ENCODE peak calls at places on chromosomes 3 and 15, in four cellular contexts. V, A, X and S are unnamed samples.

GRCh38 chr3:174198199-174198598 is 660.9 kb upstream of the NAALADL2 start:
- DNase-seq in V (peak), X (no peak), A (no peak), S (no peak)

GRCh38 chr15:100281096-100281917 is 60.5 kb downstream of the ADAMTS17 start:
- DNase-seq in X (no peak), A (no peak), V (no peak), S (no peak)

GRCh38 chr3:115660646-115661442 is 37.5 kb downstream of the GAP43 start:
- DNase-seq in A (no peak), V (no peak), X (no peak), S (no peak)

GRCh38 chr15:66851226-66852063 is 149.4 kb downstream of the SMAD6 start:
- DNase-seq in A (peak), X (peak), V (peak), S (peak)

GRCh38 chr3:125357032-125357658 is 18.0 kb downstream of the ZNF148 start:
- DNase-seq in A (peak), X (peak), V (peak), S (peak)

GRCh38 chr3:128293930-128294329 is 140.6 kb downstream of the EEFSEC start:
- DNase-seq in V (no peak), X (no peak), A (peak), S (no peak)

GRCh38 chr3:46361408-46362283 is 7.7 kb downstream of the CCR2 start:
- DNase-seq in V (no peak), A (no peak), X (no peak), S (no peak)

GRCh38 chr15:29099131-29099880 is 170.3 kb downstream of the NSMCE3 start:
- DNase-seq in A (no peak), X (no peak), V (no peak), S (no peak)

GRCh38 chr15:31309893-31310606 is 16.6 kb upstream of the KLF13 start:
- DNase-seq in A (no peak), X (no peak), V (no peak), S (no peak)

GRCh38 chr3:127629462-127630403 is 748 bp downstream of the PODXL2 start:
- DNase-seq in A (no peak), V (no peak), X (no peak), S (no peak)

GRCh38 chr3:114498779-114499370 is 205.0 kb downstream of the TIGIT start:
- DNase-seq in V (peak), X (no peak), A (no peak), S (peak)

GRCh38 chr3:280691-281090 is 84.1 kb downstream of the CHL1 start:
- DNase-seq in X (no peak), A (no peak), V (no peak), S (no peak)

GRCh38 chr3:141294848-141295247 is 63.2 kb downstream of the PXYLP1 start:
- DNase-seq in X (no peak), A (no peak), V (peak), S (no peak)

GRCh38 chr3:189488241-189488767 is 142.9 kb upstream of the TP63 start:
- DNase-seq in V (no peak), X (peak), A (no peak), S (no peak)

GRCh38 chr3:176491084-176491483 is 706.2 kb downstream of the TBL1XR1 start:
- DNase-seq in X (no peak), A (no peak), V (no peak), S (no peak)

GRCh38 chr3:148865039-148865438 is at the start of gene CPA3:
- DNase-seq in V (no peak), X (no peak), A (no peak), S (no peak)

DNA sequence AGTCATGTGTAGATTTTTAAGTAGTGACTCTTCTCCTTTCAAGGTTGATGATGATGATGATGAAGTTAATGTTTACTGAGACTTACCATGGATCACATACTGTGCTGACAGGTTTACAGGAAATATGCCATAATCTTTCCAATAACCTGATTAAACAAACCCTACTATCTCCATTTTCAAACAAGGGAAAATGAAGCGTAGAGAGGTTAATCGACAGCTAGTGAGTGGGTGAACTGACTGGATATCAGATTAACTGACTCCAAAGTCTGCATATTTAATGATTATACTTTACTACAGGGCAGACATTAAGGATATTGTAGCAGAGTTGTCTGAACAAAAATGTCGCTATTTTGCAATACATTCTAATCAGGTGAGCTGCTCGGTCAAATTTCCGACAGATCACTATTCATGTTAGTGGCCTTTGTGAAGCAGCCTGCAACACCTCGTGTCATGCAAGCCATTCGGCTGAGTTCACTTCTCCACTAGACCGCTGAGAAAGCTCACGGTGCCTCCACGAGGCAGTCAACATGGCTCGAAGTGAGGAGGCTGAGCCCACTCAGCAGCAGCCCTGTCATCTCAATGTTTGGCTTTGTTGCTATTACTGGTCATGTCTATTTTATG is 264.2 kb downstream of the NFKBIZ start:
- DNase-seq in A (no peak), X (no peak), V (peak), S (no peak)
- H2BK5ac ChIP-seq in A (no peak), X (no peak), V (peak), S (no peak)

GRCh38 chr3:48562367-48563095 is 1.1 kb downstream of the UCN2 start:
- DNase-seq in X (no peak), A (no peak), V (no peak), S (no peak)
- H2AK5ac ChIP-seq in X (no peak), A (no peak), V (peak), S (peak)

GRCh38 chr3:15052335-15053242 is 12.5 kb downstream of the MRPS25 start:
- DNase-seq in X (no peak), A (no peak), V (no peak), S (no peak)
- H2BK5ac ChIP-seq in X (no peak), A (no peak), V (no peak), S (peak)

DNA sequence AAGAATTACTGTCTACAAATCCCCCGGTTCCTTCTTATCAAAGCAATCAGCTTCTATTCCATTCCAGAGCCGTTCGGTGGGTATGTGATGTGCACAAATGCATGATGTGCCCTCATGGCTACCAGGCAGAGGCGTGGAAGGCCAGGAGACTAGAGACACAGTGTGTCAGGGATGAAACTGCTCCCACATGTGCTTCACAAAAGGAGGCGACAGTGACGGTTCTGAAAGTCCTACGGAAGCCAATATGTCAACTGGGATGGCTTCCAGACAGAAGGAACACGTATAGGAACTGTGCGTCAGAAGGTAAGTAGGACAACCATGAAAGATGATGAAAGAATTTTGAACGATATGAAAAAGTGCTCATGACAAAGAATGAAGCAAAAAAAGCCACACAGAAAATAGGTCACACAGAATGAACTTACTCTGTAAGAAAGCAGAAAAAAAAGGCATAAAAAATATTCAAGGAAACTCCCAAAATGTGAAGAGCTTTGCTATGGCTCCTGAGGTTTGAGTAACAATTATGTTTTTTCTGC is 34.1 kb downstream of the GLB1 start:
- DNase-seq in V (no peak), X (no peak), A (no peak), S (no peak)
- H2AK5ac ChIP-seq in V (no peak), X (no peak), A (no peak), S (no peak)